ENCODE peak calls at places on chromosome 14, in seven cellular contexts. One of them, this sample, is unnamed.

GRCh38 chr14:104035300-104035699 is 50.2 kb upstream of the ASPG start:
- DNase-seq in cardiac muscle cell: no peak
- DNase-seq in AG04449: no peak
- DNase-seq in foreskin fibroblast: no peak
- DNase-seq in choroid plexus epithelial cell: no peak
- DNase-seq in lower lobe of right lung: no peak
- DNase-seq in body of pancreas: no peak
- DNase-seq in this sample: peak; percentile 8

GRCh38 chr14:95260537-95261440 is 58.9 kb downstream of the CLMN start:
- DNase-seq in cardiac muscle cell: peak; percentile 26
- DNase-seq in AG04449: peak; percentile 24
- DNase-seq in foreskin fibroblast: no peak
- DNase-seq in choroid plexus epithelial cell: peak; percentile 73
- DNase-seq in lower lobe of right lung: no peak
- DNase-seq in body of pancreas: peak; percentile 71
- DNase-seq in this sample: peak; percentile 42

GRCh38 chr14:72779679-72780078 is 114.2 kb downstream of the DPF3 start:
- DNase-seq in cardiac muscle cell: no peak
- DNase-seq in AG04449: no peak
- DNase-seq in foreskin fibroblast: no peak
- DNase-seq in choroid plexus epithelial cell: no peak
- DNase-seq in lower lobe of right lung: no peak
- DNase-seq in body of pancreas: no peak
- DNase-seq in this sample: no peak

GRCh38 chr14:104778694-104779331 is 16.7 kb downstream of the AKT1 start:
- DNase-seq in cardiac muscle cell: no peak
- DNase-seq in AG04449: no peak
- DNase-seq in foreskin fibroblast: no peak
- DNase-seq in choroid plexus epithelial cell: no peak
- DNase-seq in lower lobe of right lung: no peak
- DNase-seq in body of pancreas: no peak
- DNase-seq in this sample: no peak

GRCh38 chr14:20820063-20820904 is 17.6 kb upstream of the RNASE1 start:
- DNase-seq in cardiac muscle cell: no peak
- DNase-seq in AG04449: no peak
- DNase-seq in foreskin fibroblast: no peak
- DNase-seq in choroid plexus epithelial cell: no peak
- DNase-seq in lower lobe of right lung: no peak
- DNase-seq in body of pancreas: no peak
- DNase-seq in this sample: no peak

GRCh38 chr14:73209943-73210342 is 27.4 kb upstream of the PAPLN start:
- DNase-seq in cardiac muscle cell: no peak
- DNase-seq in AG04449: no peak
- DNase-seq in foreskin fibroblast: peak; percentile 52
- DNase-seq in choroid plexus epithelial cell: peak; percentile 84
- DNase-seq in lower lobe of right lung: no peak
- DNase-seq in body of pancreas: no peak
- DNase-seq in this sample: peak; percentile 70

GRCh38 chr14:83559721-83560120 is 1970.2 kb upstream of the FLRT2 start:
- DNase-seq in cardiac muscle cell: no peak
- DNase-seq in AG04449: no peak
- DNase-seq in foreskin fibroblast: no peak
- DNase-seq in choroid plexus epithelial cell: peak; percentile 93
- DNase-seq in lower lobe of right lung: no peak
- DNase-seq in body of pancreas: no peak
- DNase-seq in this sample: peak; percentile 5

GRCh38 chr14:58563981-58564380 is 73.8 kb upstream of the DACT1 start:
- DNase-seq in cardiac muscle cell: no peak
- DNase-seq in AG04449: no peak
- DNase-seq in foreskin fibroblast: no peak
- DNase-seq in choroid plexus epithelial cell: no peak
- DNase-seq in lower lobe of right lung: no peak
- DNase-seq in body of pancreas: no peak
- DNase-seq in this sample: no peak

GRCh38 chr14:68359862-68360552 is 432.9 kb downstream of the ZFP36L1 start:
- DNase-seq in cardiac muscle cell: peak; percentile 11
- DNase-seq in AG04449: no peak
- DNase-seq in foreskin fibroblast: no peak
- DNase-seq in choroid plexus epithelial cell: peak; percentile 25
- DNase-seq in lower lobe of right lung: peak; percentile 87
- DNase-seq in body of pancreas: no peak
- DNase-seq in this sample: peak; percentile 53

GRCh38 chr14:96803958-96804357 is 6.8 kb downstream of the VRK1 start:
- DNase-seq in cardiac muscle cell: no peak
- DNase-seq in AG04449: no peak
- DNase-seq in foreskin fibroblast: no peak
- DNase-seq in choroid plexus epithelial cell: peak; percentile 29
- DNase-seq in lower lobe of right lung: no peak
- DNase-seq in body of pancreas: no peak
- DNase-seq in this sample: no peak

GRCh38 chr14:95516554-95517209 is at the start of gene SYNE3:
- DNase-seq in cardiac muscle cell: peak; percentile 55
- DNase-seq in AG04449: no peak
- DNase-seq in foreskin fibroblast: peak; percentile 59
- DNase-seq in choroid plexus epithelial cell: no peak
- DNase-seq in lower lobe of right lung: peak; percentile 73
- DNase-seq in body of pancreas: peak; percentile 50
- DNase-seq in this sample: peak; percentile 59

GRCh38 chr14:28461379-28461778 is 305.2 kb upstream of the FOXG1 start:
- DNase-seq in cardiac muscle cell: no peak
- DNase-seq in AG04449: no peak
- DNase-seq in foreskin fibroblast: peak; percentile 6
- DNase-seq in choroid plexus epithelial cell: peak; percentile 59
- DNase-seq in lower lobe of right lung: no peak
- DNase-seq in body of pancreas: no peak
- DNase-seq in this sample: peak; percentile 36

GRCh38 chr14:77067632-77068514 is 30.2 kb upstream of the CIPC start:
- DNase-seq in cardiac muscle cell: peak; percentile 76
- DNase-seq in AG04449: no peak
- DNase-seq in foreskin fibroblast: peak; percentile 60
- DNase-seq in choroid plexus epithelial cell: peak; percentile 76
- DNase-seq in lower lobe of right lung: peak; percentile 76
- DNase-seq in body of pancreas: peak; percentile 86
- DNase-seq in this sample: peak; percentile 74

GRCh38 chr14:50059773-50060629 is 56.4 kb downstream of the VCPKMT start:
- DNase-seq in cardiac muscle cell: no peak
- DNase-seq in AG04449: no peak
- DNase-seq in foreskin fibroblast: no peak
- DNase-seq in choroid plexus epithelial cell: no peak
- DNase-seq in lower lobe of right lung: no peak
- DNase-seq in body of pancreas: no peak
- DNase-seq in this sample: no peak

GRCh38 chr14:70416322-70416716 is 571 bp downstream of the SYNJ2BP start:
- DNase-seq in cardiac muscle cell: peak; percentile 12
- DNase-seq in AG04449: no peak
- DNase-seq in foreskin fibroblast: peak; percentile 1
- DNase-seq in choroid plexus epithelial cell: peak; percentile 14
- DNase-seq in lower lobe of right lung: no peak
- DNase-seq in body of pancreas: no peak
- DNase-seq in this sample: peak; percentile 22

GRCh38 chr14:104249706-104250105 is 111.3 kb downstream of the KIF26A start:
- DNase-seq in cardiac muscle cell: no peak
- DNase-seq in AG04449: no peak
- DNase-seq in foreskin fibroblast: no peak
- DNase-seq in choroid plexus epithelial cell: no peak
- DNase-seq in lower lobe of right lung: peak; percentile 24
- DNase-seq in body of pancreas: no peak
- DNase-seq in this sample: no peak

GRCh38 chr14:56488306-56488705 is 91.3 kb upstream of the TMEM260 start:
- DNase-seq in cardiac muscle cell: no peak
- DNase-seq in AG04449: no peak
- DNase-seq in foreskin fibroblast: no peak
- DNase-seq in choroid plexus epithelial cell: no peak
- DNase-seq in lower lobe of right lung: no peak
- DNase-seq in body of pancreas: no peak
- DNase-seq in this sample: no peak

GRCh38 chr14:24715239-24715638 is 81.2 kb upstream of the GZMB start:
- DNase-seq in cardiac muscle cell: no peak
- DNase-seq in AG04449: no peak
- DNase-seq in foreskin fibroblast: no peak
- DNase-seq in choroid plexus epithelial cell: no peak
- DNase-seq in lower lobe of right lung: no peak
- DNase-seq in body of pancreas: no peak
- DNase-seq in this sample: no peak

GRCh38 chr14:64979336-64980074 is 7.2 kb upstream of the FNTB start:
- DNase-seq in cardiac muscle cell: peak; percentile 21
- DNase-seq in AG04449: no peak
- DNase-seq in foreskin fibroblast: peak; percentile 33
- DNase-seq in choroid plexus epithelial cell: peak; percentile 51
- DNase-seq in lower lobe of right lung: no peak
- DNase-seq in body of pancreas: no peak
- DNase-seq in this sample: peak; percentile 23

GRCh38 chr14:101721111-101721510 is 40.4 kb upstream of the PPP2R5C start:
- DNase-seq in cardiac muscle cell: no peak
- DNase-seq in AG04449: no peak
- DNase-seq in foreskin fibroblast: no peak
- DNase-seq in choroid plexus epithelial cell: no peak
- DNase-seq in lower lobe of right lung: no peak
- DNase-seq in body of pancreas: no peak
- DNase-seq in this sample: no peak

GRCh38 chr14:101719708-101720107 is 41.8 kb upstream of the PPP2R5C start:
- DNase-seq in cardiac muscle cell: peak; percentile 60
- DNase-seq in AG04449: no peak
- DNase-seq in foreskin fibroblast: no peak
- DNase-seq in choroid plexus epithelial cell: no peak
- DNase-seq in lower lobe of right lung: no peak
- DNase-seq in body of pancreas: no peak
- DNase-seq in this sample: no peak

GRCh38 chr14:101723061-101723595 is 38.4 kb upstream of the PPP2R5C start:
- DNase-seq in cardiac muscle cell: no peak
- DNase-seq in AG04449: no peak
- DNase-seq in foreskin fibroblast: no peak
- DNase-seq in choroid plexus epithelial cell: no peak
- DNase-seq in lower lobe of right lung: no peak
- DNase-seq in body of pancreas: no peak
- DNase-seq in this sample: no peak

GRCh38 chr14:101719045-101719645 is 42.4 kb upstream of the PPP2R5C start:
- DNase-seq in cardiac muscle cell: peak; percentile 20
- DNase-seq in AG04449: no peak
- DNase-seq in foreskin fibroblast: no peak
- DNase-seq in choroid plexus epithelial cell: no peak
- DNase-seq in lower lobe of right lung: no peak
- DNase-seq in body of pancreas: no peak
- DNase-seq in this sample: no peak

DNA sequence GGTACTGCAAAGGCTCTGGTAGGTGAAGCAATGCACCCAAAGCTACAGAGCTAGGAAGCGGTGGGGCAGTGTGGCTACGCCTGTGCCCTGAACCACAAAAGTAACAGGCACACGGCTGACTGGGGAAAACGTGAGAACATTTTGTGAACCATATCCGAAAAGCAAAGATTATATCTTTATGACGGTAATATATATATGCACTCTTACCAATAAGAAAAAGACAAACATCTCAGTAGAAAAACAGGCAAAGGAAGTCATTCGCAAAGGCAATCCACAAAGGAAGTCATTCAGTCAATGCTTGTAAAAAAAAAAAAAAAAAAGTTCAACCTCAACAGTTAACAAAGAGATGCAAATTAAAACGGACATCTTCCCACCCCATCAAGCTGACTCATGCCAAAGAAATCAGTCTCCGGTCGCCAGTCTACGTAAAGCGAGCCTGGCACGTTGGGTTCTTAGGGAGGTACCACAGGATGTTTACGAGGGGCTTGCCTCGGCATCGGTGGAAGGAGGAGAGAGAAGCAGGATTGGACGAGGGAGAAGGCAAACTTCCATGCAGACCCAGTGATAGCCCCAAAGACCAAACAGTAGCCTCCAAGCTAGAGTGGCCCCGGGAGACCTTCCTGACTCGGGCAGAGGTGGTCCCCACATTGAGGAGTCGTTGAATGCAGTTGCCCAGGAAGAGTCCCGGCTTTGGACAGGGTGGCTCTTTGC is 39.4 kb upstream of the PPP2R5C start:
- DNase-seq in cardiac muscle cell: no peak
- DNase-seq in AG04449: no peak
- DNase-seq in foreskin fibroblast: peak; percentile 68
- DNase-seq in choroid plexus epithelial cell: peak; percentile 39
- DNase-seq in lower lobe of right lung: no peak
- DNase-seq in body of pancreas: no peak
- DNase-seq in this sample: peak; percentile 25
- H3K4me3 ChIP-seq in cardiac muscle cell: no peak overlapping the region
- H3K4me3 ChIP-seq in AG04449: no peak overlapping the region
- H3K4me3 ChIP-seq in foreskin fibroblast: no peak overlapping the region
- H3K4me3 ChIP-seq in choroid plexus epithelial cell: no peak overlapping the region
- H3K4me3 ChIP-seq in lower lobe of right lung: no peak overlapping the region
- H3K4me3 ChIP-seq in body of pancreas: no peak overlapping the region
- H3K4me3 ChIP-seq in this sample: no peak overlapping the region

GRCh38 chr14:80692903-80693302 is 248.6 kb downstream of the CEP128 start:
- DNase-seq in cardiac muscle cell: no peak
- DNase-seq in AG04449: no peak
- DNase-seq in foreskin fibroblast: no peak
- DNase-seq in choroid plexus epithelial cell: no peak
- DNase-seq in lower lobe of right lung: no peak
- DNase-seq in body of pancreas: no peak
- DNase-seq in this sample: no peak
- H3K4me3 ChIP-seq in cardiac muscle cell: no peak overlapping the region
- H3K4me3 ChIP-seq in AG04449: no peak overlapping the region
- H3K4me3 ChIP-seq in foreskin fibroblast: no peak overlapping the region
- H3K4me3 ChIP-seq in choroid plexus epithelial cell: no peak overlapping the region
- H3K4me3 ChIP-seq in lower lobe of right lung: no peak overlapping the region
- H3K4me3 ChIP-seq in body of pancreas: no peak overlapping the region
- H3K4me3 ChIP-seq in this sample: no peak overlapping the region

DNA sequence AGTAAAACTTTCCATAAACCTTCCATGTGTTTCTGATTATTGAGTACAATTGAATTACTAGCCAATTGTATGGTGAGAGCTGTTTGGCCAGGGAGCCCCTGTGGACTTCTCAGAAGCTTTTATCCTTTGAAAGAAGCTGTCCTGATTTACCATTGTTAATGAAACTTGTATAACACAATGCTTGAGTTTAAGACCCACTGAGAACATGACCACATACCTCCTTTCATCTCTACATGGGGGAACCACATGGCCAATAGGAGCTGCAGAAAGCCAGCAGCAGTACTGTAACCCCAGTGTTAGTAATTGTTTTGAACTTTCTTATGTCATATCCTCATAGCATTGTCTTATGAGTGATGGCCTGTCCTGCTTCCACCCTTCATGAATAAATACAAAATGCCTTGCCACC is 815.5 kb downstream of the NRXN3 start:
- DNase-seq in cardiac muscle cell: no peak
- DNase-seq in AG04449: no peak
- DNase-seq in foreskin fibroblast: no peak
- DNase-seq in choroid plexus epithelial cell: peak; percentile 59
- DNase-seq in lower lobe of right lung: no peak
- DNase-seq in body of pancreas: no peak
- DNase-seq in this sample: peak; percentile 37
- H3K4me3 ChIP-seq in cardiac muscle cell: no peak overlapping the region
- H3K4me3 ChIP-seq in AG04449: no peak overlapping the region
- H3K4me3 ChIP-seq in foreskin fibroblast: no peak overlapping the region
- H3K4me3 ChIP-seq in choroid plexus epithelial cell: no peak overlapping the region
- H3K4me3 ChIP-seq in lower lobe of right lung: no peak overlapping the region
- H3K4me3 ChIP-seq in body of pancreas: no peak overlapping the region
- H3K4me3 ChIP-seq in this sample: no peak overlapping the region

DNA sequence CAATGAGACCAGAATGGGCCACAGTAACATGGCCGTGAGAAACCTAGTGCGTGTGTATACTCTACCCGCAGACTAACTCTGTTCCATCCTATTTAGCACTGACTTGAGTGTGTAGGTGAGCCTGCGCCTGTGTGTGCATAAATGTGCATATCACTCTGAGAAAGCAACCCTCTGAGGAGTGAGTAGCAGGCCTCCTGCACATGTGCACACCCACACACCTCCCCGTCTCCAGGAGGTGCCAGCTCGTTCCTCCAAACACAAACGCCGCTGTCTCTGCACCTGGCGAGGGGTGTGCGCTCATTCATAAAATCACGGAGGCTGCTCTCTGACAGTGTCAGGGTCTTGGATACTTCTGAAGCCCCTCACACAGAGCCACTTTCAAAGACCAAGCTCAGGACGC is 138.9 kb downstream of the GCH1 start:
- DNase-seq in cardiac muscle cell: no peak
- DNase-seq in AG04449: no peak
- DNase-seq in foreskin fibroblast: no peak
- DNase-seq in choroid plexus epithelial cell: no peak
- DNase-seq in lower lobe of right lung: no peak
- DNase-seq in body of pancreas: no peak
- DNase-seq in this sample: no peak
- H3K4me3 ChIP-seq in cardiac muscle cell: no peak overlapping the region
- H3K4me3 ChIP-seq in AG04449: no peak overlapping the region
- H3K4me3 ChIP-seq in foreskin fibroblast: no peak overlapping the region
- H3K4me3 ChIP-seq in choroid plexus epithelial cell: no peak overlapping the region
- H3K4me3 ChIP-seq in lower lobe of right lung: no peak overlapping the region
- H3K4me3 ChIP-seq in body of pancreas: no peak overlapping the region
- H3K4me3 ChIP-seq in this sample: no peak overlapping the region

This sample was measured in cardiac fibroblast.